ENCODE peak calls at places on chromosomes 11 and 22, in seven cellular contexts. T is stimulated activated CD4-positive, alpha-beta T cell treated with anti-CD3 and anti-CD28 coated beads, TNF-alpha, amount 100 ng/mL, for 24 hours; V is Kasumi-1; U is NCI-H2029; C is stimulated activated CD8-positive, alpha-beta memory T cell treated with anti-CD3 and anti-CD28 coated beads, Interleukin-15, amount 100 ng/mL, for 24 hours; Q is HAP-1; K is glutamatergic neuron. Z is an unnamed sample.

GRCh38 chr11:44833869-44834452 is 107.2 kb downstream of the TSPAN18 start:
- DNase-seq in T (no peak), C (no peak), K (no peak), Q (peak; percentile 26), U (no peak), V (no peak), Z (no peak)

GRCh38 chr22:48705159-48705916 is 1122.3 kb downstream of the BRD1 start:
- DNase-seq in Q (no peak), T (no peak), U (no peak), C (no peak), V (no peak), K (no peak), Z (no peak)

GRCh38 chr11:1482581-1483444 is 3.8 kb downstream of the MOB2 start:
- DNase-seq in K (no peak), Q (no peak), T (no peak), V (no peak), U (no peak), C (no peak), Z (peak; percentile 4)

GRCh38 chr22:25364281-25364680 is 144.8 kb downstream of the CRYBB2 start:
- DNase-seq in Q (no peak), T (no peak), U (no peak), V (no peak), K (peak; percentile 14), C (no peak), Z (no peak)

GRCh38 chr11:19919050-19919561 is 206.5 kb downstream of the NAV2 start:
- DNase-seq in V (no peak), K (no peak), T (no peak), C (no peak), U (peak; percentile 95), Q (no peak), Z (no peak)

GRCh38 chr11:69525516-69526452 is 44.3 kb downstream of the LINC01488 start:
- DNase-seq in T (no peak), Q (no peak), K (no peak), U (no peak), C (no peak), V (no peak), Z (no peak)

GRCh38 chr22:48893288-48894063 is 934.2 kb downstream of the BRD1 start:
- DNase-seq in T (no peak), K (no peak), Q (no peak), V (no peak), U (no peak), C (no peak), Z (no peak)

GRCh38 chr22:26812731-26813130 is 155.3 kb downstream of the MIAT start:
- DNase-seq in C (no peak), Q (no peak), V (no peak), K (no peak), U (no peak), T (no peak), Z (no peak)

Z was measured in BE2C.